ENCODE peak calls at places on chromosomes 6 and 20, in nine cellular contexts. D is psoas muscle, M is keratinocyte, Y is cardiac fibroblast, G is choroid plexus epithelial cell, N is Peyer's patch, S is bronchial epithelial cell, L is upper lobe of right lung, C is mesendoderm. Z is an unnamed sample.

GRCh38 chr20:59777321-59777705 is 156.1 kb downstream of the SYCP2 start:
- DNase-seq in D (no peak), M (no peak), Y (no peak), G (no peak), N (peak), S (no peak), L (no peak), C (no peak), Z (no peak)

GRCh38 chr20:5735845-5736530 is 14.2 kb upstream of the SHLD1 start:
- DNase-seq in D (no peak), M (no peak), Y (no peak), G (no peak), N (no peak), S (no peak), L (no peak), C (no peak), Z (no peak)

GRCh38 chr6:166307981-166308768 is at the start of gene PRR18:
- DNase-seq in D (no peak), M (no peak), Y (no peak), G (no peak), N (no peak), S (no peak), L (no peak), C (peak), Z (no peak)

GRCh38 chr6:45787384-45787783 is 228.3 kb downstream of the CLIC5 start:
- DNase-seq in D (no peak), M (no peak), Y (no peak), G (peak), N (no peak), S (no peak), L (no peak), C (no peak), Z (no peak)

GRCh38 chr6:109239918-109240321 is 142.3 kb downstream of the CD164 start:
- DNase-seq in D (no peak), M (no peak), Y (peak), G (peak), N (no peak), S (no peak), L (no peak), C (no peak), Z (no peak)

GRCh38 chr20:32336918-32337347 is 21.2 kb upstream of the ASXL1 start:
- DNase-seq in D (no peak), M (no peak), Y (peak), G (peak), N (no peak), S (peak), L (no peak), C (peak), Z (no peak)

GRCh38 chr6:144283781-144284473 is 1.2 kb upstream of the UTRN start:
- DNase-seq in D (no peak), M (no peak), Y (peak), G (peak), N (no peak), S (peak), L (no peak), C (peak), Z (peak)

GRCh38 chr20:49448917-49449316 is 33.6 kb downstream of the KCNB1 start:
- DNase-seq in D (no peak), M (no peak), Y (no peak), G (no peak), N (no peak), S (no peak), L (no peak), C (peak), Z (no peak)

GRCh38 chr20:48805286-48805685 is 22.5 kb downstream of the PREX1 start:
- DNase-seq in D (no peak), M (no peak), Y (no peak), G (no peak), N (no peak), S (no peak), L (peak), C (no peak), Z (no peak)

GRCh38 chr6:130381459-130382380 is 15.9 kb downstream of the TMEM200A start:
- DNase-seq in D (no peak), M (no peak), Y (no peak), G (peak), N (no peak), S (no peak), L (no peak), C (no peak), Z (no peak)

GRCh38 chr6:11766589-11767450 is 11.8 kb downstream of the ADTRP start:
- DNase-seq in D (no peak), M (peak), Y (peak), G (peak), N (no peak), S (peak), L (no peak), C (peak), Z (no peak)

DNA sequence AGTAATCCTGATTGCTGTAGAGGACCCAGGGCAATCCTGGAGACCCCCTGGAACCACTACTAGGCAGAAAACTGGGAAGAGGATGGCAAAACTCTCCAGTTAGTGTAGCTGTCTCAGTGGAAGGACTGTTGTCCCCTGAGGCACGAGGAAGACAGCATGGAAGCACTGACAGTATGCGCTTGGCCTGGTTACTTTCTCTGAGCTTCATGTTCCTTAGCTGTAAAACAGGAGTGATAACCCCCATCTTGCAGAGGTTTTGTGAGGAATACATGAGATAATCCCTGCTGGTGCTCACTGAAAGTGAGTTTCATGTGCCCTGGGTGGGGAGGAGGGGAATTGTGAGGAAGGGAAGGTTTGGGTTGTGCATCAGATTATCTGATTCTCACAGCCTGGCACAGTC is 3.2 kb downstream of the NT5E start:
- DNase-seq in D (no peak), M (no peak), Y (no peak), G (no peak), N (no peak), S (no peak), L (no peak), C (no peak), Z (no peak)
- H3K4me3 ChIP-seq in D (no peak), M (peak), Y (no peak), G (no peak), N (no peak), S (no peak), L (no peak), C (no peak), Z (no peak)

GRCh38 chr20:45374101-45374467 is 4.0 kb downstream of the TP53TG5 start:
- DNase-seq in D (no peak), M (no peak), Y (no peak), G (no peak), N (no peak), S (no peak), L (no peak), C (no peak), Z (no peak)
- H3K4me3 ChIP-seq in D (peak), M (peak), Y (no peak), G (no peak), N (peak), S (peak), L (peak), C (no peak), Z (peak)

DNA sequence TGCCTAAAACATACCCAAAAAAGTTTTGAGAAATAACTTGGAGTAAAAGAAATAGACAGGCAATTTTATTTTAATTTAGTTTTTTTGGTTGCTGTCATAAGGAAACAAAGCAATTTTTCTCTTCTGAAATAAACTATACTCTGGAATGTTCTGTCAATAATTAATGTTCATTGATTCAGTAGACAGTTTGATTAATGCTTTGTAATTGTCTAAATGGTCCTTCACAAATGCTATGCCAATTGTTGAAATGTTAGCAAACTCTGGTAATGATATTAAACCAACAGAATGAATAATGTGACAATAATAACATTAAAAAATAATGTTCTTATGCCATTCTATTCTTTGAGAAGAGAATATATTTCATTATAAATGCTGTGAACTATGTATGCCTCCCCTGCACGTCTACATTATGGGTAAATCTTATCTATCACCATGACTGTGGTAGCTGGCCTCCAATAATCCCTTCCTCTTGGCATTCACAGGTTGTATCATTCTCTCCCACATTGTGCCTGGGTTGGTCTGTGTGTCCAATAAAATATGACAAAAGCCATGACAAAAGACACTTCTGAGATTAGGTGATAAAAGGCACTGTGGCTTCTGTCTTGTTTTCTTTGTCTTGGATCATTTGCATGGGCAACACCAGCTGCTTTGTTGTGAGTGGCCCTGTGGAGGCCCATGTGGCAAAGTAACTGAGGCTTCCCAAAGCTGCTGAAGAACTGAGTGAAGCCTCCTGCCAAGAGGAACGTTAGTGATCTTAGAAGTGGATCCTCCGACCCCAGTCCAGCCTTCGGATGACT is 25.1 kb downstream of the IL20RA start:
- DNase-seq in D (no peak), M (no peak), Y (no peak), G (no peak), N (no peak), S (no peak), L (no peak), C (no peak), Z (no peak)
- H3K4me3 ChIP-seq in D (no peak), M (no peak), Y (no peak), G (no peak), N (no peak), S (no peak), L (no peak), C (no peak), Z (no peak)

GRCh38 chr6:2899596-2899995 is 3.5 kb downstream of the SERPINB9 start:
- DNase-seq in D (no peak), M (no peak), Y (no peak), G (no peak), N (no peak), S (no peak), L (no peak), C (no peak), Z (peak)

GRCh38 chr6:2896741-2897140 is 6.4 kb downstream of the SERPINB9 start:
- DNase-seq in D (no peak), M (no peak), Y (no peak), G (no peak), N (no peak), S (no peak), L (no peak), C (no peak), Z (no peak)

GRCh38 chr6:2902470-2902762 is 693 bp downstream of the SERPINB9 start:
- DNase-seq in D (no peak), M (no peak), Y (peak), G (peak), N (no peak), S (peak), L (peak), C (no peak), Z (no peak)

GRCh38 chr6:2900821-2901644 is 2.1 kb downstream of the SERPINB9 start:
- DNase-seq in D (no peak), M (no peak), Y (peak), G (peak), N (no peak), S (no peak), L (no peak), C (peak), Z (peak)

DNA sequence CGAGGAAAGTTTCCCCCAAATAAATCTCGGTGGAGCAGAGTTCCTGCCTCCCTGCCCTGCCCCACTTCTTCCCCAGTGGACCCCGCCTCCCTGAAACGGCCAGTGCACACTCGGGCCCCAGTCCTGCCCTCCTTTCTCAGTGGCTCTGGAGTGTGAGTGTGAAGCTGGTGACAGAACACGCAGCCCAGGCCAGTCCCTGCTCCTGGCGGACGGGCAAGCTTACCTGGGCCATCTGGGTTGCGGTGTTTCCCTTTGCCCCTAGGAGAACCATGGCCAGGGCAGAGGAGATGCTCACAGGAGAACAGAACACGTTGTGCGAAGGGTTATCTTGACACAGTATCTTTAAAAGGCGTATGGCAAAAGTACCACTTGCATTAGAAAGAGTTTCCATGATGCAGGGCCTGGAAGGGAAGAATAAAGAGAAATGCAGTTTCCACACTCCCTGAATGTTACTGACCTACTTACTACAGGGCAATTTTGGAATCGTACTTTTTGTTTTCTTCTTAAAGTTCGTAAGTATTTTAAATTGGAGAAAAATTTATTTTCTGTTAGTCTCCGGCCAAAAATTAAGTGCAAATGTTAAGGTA is 2.8 kb downstream of the SERPINB9 start:
- DNase-seq in D (no peak), M (no peak), Y (no peak), G (no peak), N (no peak), S (no peak), L (no peak), C (no peak), Z (no peak)
- H3K4me3 ChIP-seq in D (no peak), M (no peak), Y (peak), G (no peak), N (peak), S (no peak), L (peak), C (peak), Z (peak)

DNA sequence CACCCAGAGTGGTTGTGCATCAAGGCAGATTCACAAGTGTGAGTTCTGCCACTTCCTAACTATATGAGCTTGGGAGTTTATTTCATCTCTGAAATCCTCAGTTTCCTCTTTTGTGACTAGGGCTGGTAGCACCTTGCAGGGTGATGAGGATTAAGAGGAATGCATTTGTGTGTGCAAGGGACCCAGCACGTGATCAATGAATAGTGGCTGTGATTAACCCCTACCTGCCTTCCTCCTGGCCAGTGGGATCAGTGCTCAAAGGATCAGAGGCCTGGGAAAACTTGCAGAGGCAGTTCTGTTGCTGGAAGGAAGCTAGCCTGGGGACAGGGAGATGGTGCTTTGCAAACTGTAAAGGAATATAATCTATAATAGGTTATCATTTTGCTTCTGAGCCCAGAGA is 7.3 kb downstream of the SDC4 start:
- DNase-seq in D (no peak), M (no peak), Y (no peak), G (no peak), N (no peak), S (no peak), L (peak), C (peak), Z (no peak)
- H3K4me3 ChIP-seq in D (peak), M (no peak), Y (no peak), G (no peak), N (no peak), S (no peak), L (no peak), C (no peak), Z (no peak)

DNA sequence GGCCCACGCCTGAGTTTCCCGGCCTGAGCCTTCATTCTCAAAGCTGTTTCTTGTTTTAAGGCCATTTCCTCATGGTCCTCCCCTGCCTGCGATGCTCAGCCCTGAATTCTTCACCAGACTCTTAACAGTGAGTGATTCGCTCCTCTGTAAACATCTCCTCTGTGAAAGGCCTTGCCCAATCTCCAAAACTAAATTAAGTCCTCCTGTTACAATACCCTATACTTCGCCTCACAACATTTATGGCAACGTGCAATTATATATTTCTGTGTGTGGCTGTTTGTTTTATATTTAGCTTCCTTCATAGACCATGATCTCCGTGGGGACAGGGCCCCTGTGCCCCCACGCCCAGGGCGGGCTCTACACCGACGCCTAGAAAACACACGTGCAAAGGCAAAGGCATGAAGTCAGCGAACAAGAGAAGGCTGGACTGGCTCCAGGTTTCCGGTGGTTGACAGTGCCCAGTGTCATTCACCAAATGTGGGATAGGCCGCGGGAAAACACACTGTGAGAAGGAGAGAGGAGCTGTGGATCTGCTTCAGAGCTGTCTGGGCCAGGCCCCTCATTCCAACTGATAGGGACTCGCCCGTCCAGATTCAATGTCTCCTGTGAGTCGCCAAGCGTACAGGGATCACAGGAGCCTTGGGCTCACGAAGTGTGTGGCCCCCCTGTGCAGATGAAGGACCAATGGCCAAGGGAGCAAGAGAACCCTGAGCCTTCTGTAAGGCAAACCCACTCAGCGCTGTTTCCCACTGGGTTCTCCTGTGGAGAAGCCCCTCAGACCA is 268.0 kb downstream of the ERMARD start:
- DNase-seq in D (no peak), M (no peak), Y (no peak), G (no peak), N (peak), S (no peak), L (no peak), C (no peak), Z (no peak)
- H3K4me3 ChIP-seq in D (no peak), M (no peak), Y (no peak), G (no peak), N (no peak), S (no peak), L (no peak), C (no peak), Z (no peak)